ENCODE peak calls at places on chromosomes 6 and 20, in four cellular contexts. One of them, this sample, is unnamed.

GRCh38 chr6:32610897-32611296 is 21.2 kb upstream of the HLA-DRB1 start:
- DNase-seq in IMR-90: no peak
- DNase-seq in fibroblast of the aortic adventitia: no peak
- DNase-seq in psoas muscle: no peak
- DNase-seq in this sample: no peak

GRCh38 chr6:15946701-15947390 is 182.0 kb upstream of the MYLIP start:
- DNase-seq in IMR-90: no peak
- DNase-seq in fibroblast of the aortic adventitia: no peak
- DNase-seq in psoas muscle: no peak
- DNase-seq in this sample: no peak

GRCh38 chr6:131159578-131159977 is 24.3 kb downstream of the AKAP7 start:
- DNase-seq in IMR-90: peak
- DNase-seq in fibroblast of the aortic adventitia: peak
- DNase-seq in psoas muscle: no peak
- DNase-seq in this sample: no peak

GRCh38 chr20:59010321-59010994 is 3.4 kb upstream of the CTSZ start:
- DNase-seq in IMR-90: no peak
- DNase-seq in fibroblast of the aortic adventitia: no peak
- DNase-seq in psoas muscle: peak
- DNase-seq in this sample: no peak

GRCh38 chr6:43924222-43924702 is 154.3 kb downstream of the VEGFA start:
- DNase-seq in IMR-90: peak
- DNase-seq in fibroblast of the aortic adventitia: no peak
- DNase-seq in psoas muscle: no peak
- DNase-seq in this sample: peak

GRCh38 chr6:150142657-150143501 is at the start of gene PPP1R14C:
- DNase-seq in IMR-90: no peak
- DNase-seq in fibroblast of the aortic adventitia: no peak
- DNase-seq in psoas muscle: peak
- DNase-seq in this sample: peak

GRCh38 chr6:34676140-34676539 is 20.4 kb downstream of the ILRUN start:
- DNase-seq in IMR-90: no peak
- DNase-seq in fibroblast of the aortic adventitia: no peak
- DNase-seq in psoas muscle: no peak
- DNase-seq in this sample: no peak

GRCh38 chr20:59864726-59865125 is 68.7 kb downstream of the SYCP2 start:
- DNase-seq in IMR-90: no peak
- DNase-seq in fibroblast of the aortic adventitia: no peak
- DNase-seq in psoas muscle: no peak
- DNase-seq in this sample: no peak

GRCh38 chr20:61839912-61840441 is 225.7 kb downstream of the TAF4 start:
- DNase-seq in IMR-90: no peak
- DNase-seq in fibroblast of the aortic adventitia: no peak
- DNase-seq in psoas muscle: peak
- DNase-seq in this sample: no peak

GRCh38 chr6:37485259-37485658 is 14.4 kb downstream of the CCDC167 start:
- DNase-seq in IMR-90: no peak
- DNase-seq in fibroblast of the aortic adventitia: no peak
- DNase-seq in psoas muscle: no peak
- DNase-seq in this sample: no peak

GRCh38 chr6:90413867-90414266 is 117.2 kb upstream of the BACH2 start:
- DNase-seq in IMR-90: peak
- DNase-seq in fibroblast of the aortic adventitia: peak
- DNase-seq in psoas muscle: no peak
- DNase-seq in this sample: peak

GRCh38 chr6:37269105-37269504 is 11.2 kb upstream of the TMEM217 start:
- DNase-seq in IMR-90: no peak
- DNase-seq in fibroblast of the aortic adventitia: no peak
- DNase-seq in psoas muscle: no peak
- DNase-seq in this sample: no peak

GRCh38 chr20:15836634-15837033 is 736.6 kb downstream of the KIF16B start:
- DNase-seq in IMR-90: no peak
- DNase-seq in fibroblast of the aortic adventitia: no peak
- DNase-seq in psoas muscle: no peak
- DNase-seq in this sample: no peak

GRCh38 chr20:45445805-45446562 is 23.6 kb upstream of the WFDC2 start:
- DNase-seq in IMR-90: no peak
- DNase-seq in fibroblast of the aortic adventitia: peak
- DNase-seq in psoas muscle: no peak
- DNase-seq in this sample: no peak

GRCh38 chr6:21121737-21122136 is 471.8 kb upstream of the SOX4 start:
- DNase-seq in IMR-90: no peak
- DNase-seq in fibroblast of the aortic adventitia: no peak
- DNase-seq in psoas muscle: no peak
- DNase-seq in this sample: peak

GRCh38 chr20:38181207-38181693 is 16.2 kb upstream of the TGM2 start:
- DNase-seq in IMR-90: no peak
- DNase-seq in fibroblast of the aortic adventitia: no peak
- DNase-seq in psoas muscle: no peak
- DNase-seq in this sample: no peak

GRCh38 chr20:44348168-44348659 is 7.3 kb upstream of the HNF4A start:
- DNase-seq in IMR-90: no peak
- DNase-seq in fibroblast of the aortic adventitia: no peak
- DNase-seq in psoas muscle: no peak
- DNase-seq in this sample: no peak

GRCh38 chr6:116111552-116112528 is 11.2 kb downstream of the NT5DC1 start:
- DNase-seq in IMR-90: peak
- DNase-seq in fibroblast of the aortic adventitia: peak
- DNase-seq in psoas muscle: no peak
- DNase-seq in this sample: peak

GRCh38 chr6:90365565-90366219 is 69.0 kb upstream of the BACH2 start:
- DNase-seq in IMR-90: no peak
- DNase-seq in fibroblast of the aortic adventitia: no peak
- DNase-seq in psoas muscle: no peak
- DNase-seq in this sample: no peak

GRCh38 chr20:40698281-40698680 is 9.2 kb upstream of the MAFB start:
- DNase-seq in IMR-90: no peak
- DNase-seq in fibroblast of the aortic adventitia: no peak
- DNase-seq in psoas muscle: no peak
- DNase-seq in this sample: no peak

GRCh38 chr6:42453649-42454427 is 2.1 kb upstream of the TRERF1 start:
- DNase-seq in IMR-90: peak
- DNase-seq in fibroblast of the aortic adventitia: peak
- DNase-seq in psoas muscle: peak
- DNase-seq in this sample: no peak

GRCh38 chr6:55198708-55199107 is 24.4 kb downstream of the HCRTR2 start:
- DNase-seq in IMR-90: no peak
- DNase-seq in fibroblast of the aortic adventitia: no peak
- DNase-seq in psoas muscle: no peak
- DNase-seq in this sample: no peak
- H3K4me3 ChIP-seq in IMR-90: no peak
- H3K4me3 ChIP-seq in fibroblast of the aortic adventitia: no peak
- H3K4me3 ChIP-seq in psoas muscle: no peak
- H3K4me3 ChIP-seq in this sample: no peak

GRCh38 chr6:27593200-27593818 is 120.4 kb upstream of the ZNF184 start:
- DNase-seq in IMR-90: no peak
- DNase-seq in fibroblast of the aortic adventitia: no peak
- DNase-seq in psoas muscle: no peak
- DNase-seq in this sample: no peak

GRCh38 chr6:27593861-27594260 is 121.0 kb upstream of the ZNF184 start:
- DNase-seq in IMR-90: no peak
- DNase-seq in fibroblast of the aortic adventitia: no peak
- DNase-seq in psoas muscle: no peak
- DNase-seq in this sample: no peak

GRCh38 chr6:27592481-27593199 is 119.7 kb upstream of the ZNF184 start:
- DNase-seq in IMR-90: peak
- DNase-seq in fibroblast of the aortic adventitia: peak
- DNase-seq in psoas muscle: no peak
- DNase-seq in this sample: peak

GRCh38 chr6:27591660-27592059 is 118.8 kb upstream of the ZNF184 start:
- DNase-seq in IMR-90: peak
- DNase-seq in fibroblast of the aortic adventitia: peak
- DNase-seq in psoas muscle: no peak
- DNase-seq in this sample: peak

DNA sequence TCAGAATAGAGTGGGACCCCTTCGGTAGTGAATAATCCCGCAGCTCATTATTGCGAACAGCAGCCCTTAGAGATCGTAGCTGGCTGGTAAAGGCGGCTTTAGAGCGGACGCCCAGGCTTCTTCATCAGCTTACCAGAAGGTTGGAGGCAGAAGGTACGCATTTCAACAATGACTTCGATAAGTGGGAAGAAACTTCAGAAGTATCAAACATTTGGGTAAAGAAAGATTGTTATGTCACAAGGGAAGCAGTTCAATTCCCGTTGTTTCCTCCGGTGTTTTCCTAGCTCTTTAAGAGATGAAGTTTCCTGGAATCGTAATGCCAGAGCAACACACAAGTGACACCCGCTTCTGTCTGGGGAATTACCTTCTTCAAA is 119.2 kb upstream of the ZNF184 start:
- DNase-seq in IMR-90: no peak
- DNase-seq in fibroblast of the aortic adventitia: peak
- DNase-seq in psoas muscle: no peak
- DNase-seq in this sample: no peak
- H3K4me3 ChIP-seq in IMR-90: peak
- H3K4me3 ChIP-seq in fibroblast of the aortic adventitia: peak
- H3K4me3 ChIP-seq in psoas muscle: peak
- H3K4me3 ChIP-seq in this sample: no peak

DNA sequence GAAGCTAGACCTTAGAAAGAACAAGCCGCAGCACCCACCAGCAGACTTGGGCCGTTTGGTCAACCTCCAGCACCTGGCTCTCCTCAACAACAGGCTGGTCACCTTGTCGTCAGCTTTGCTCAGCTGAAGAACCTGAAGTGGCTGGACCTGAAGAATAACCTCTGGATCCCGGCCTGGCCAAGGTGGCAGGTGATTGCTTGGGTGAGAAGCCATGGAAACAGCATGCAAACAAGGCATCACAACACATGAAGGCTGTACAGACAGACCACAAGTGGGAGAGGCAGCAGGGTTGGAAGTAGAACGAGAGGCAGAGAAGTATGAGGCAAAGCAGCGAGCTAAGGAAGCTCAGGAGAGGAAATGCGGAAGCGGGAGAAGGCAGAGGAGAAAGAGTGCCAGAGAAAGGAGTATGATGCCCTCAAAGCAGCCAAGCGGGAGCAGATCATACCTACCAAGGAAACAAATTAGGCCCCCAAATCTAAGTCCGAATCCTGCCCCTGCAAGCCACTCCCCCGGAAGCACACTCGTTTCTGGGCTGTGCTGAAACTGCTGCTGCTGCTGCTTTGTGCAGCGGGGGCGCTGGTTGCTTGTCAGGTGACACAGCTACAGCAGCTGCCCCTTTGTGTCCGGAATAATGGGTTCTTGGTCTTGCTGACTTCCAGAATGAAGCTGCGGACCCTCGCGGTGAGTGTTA is 121.6 kb upstream of the LGSN start:
- DNase-seq in IMR-90: no peak
- DNase-seq in fibroblast of the aortic adventitia: no peak
- DNase-seq in psoas muscle: no peak
- DNase-seq in this sample: no peak
- H3K4me3 ChIP-seq in IMR-90: no peak
- H3K4me3 ChIP-seq in fibroblast of the aortic adventitia: no peak
- H3K4me3 ChIP-seq in psoas muscle: no peak
- H3K4me3 ChIP-seq in this sample: no peak

GRCh38 chr6:10696655-10697054 is 1.9 kb downstream of the PAK1IP1 start:
- DNase-seq in IMR-90: no peak
- DNase-seq in fibroblast of the aortic adventitia: no peak
- DNase-seq in psoas muscle: no peak
- DNase-seq in this sample: no peak
- H3K4me3 ChIP-seq in IMR-90: no peak
- H3K4me3 ChIP-seq in fibroblast of the aortic adventitia: no peak
- H3K4me3 ChIP-seq in psoas muscle: no peak
- H3K4me3 ChIP-seq in this sample: no peak

GRCh38 chr6:73329201-73329600 is 24.9 kb downstream of the DPPA5 start:
- DNase-seq in IMR-90: no peak
- DNase-seq in fibroblast of the aortic adventitia: no peak
- DNase-seq in psoas muscle: no peak
- DNase-seq in this sample: no peak
- H3K4me3 ChIP-seq in IMR-90: no peak
- H3K4me3 ChIP-seq in fibroblast of the aortic adventitia: no peak
- H3K4me3 ChIP-seq in psoas muscle: no peak
- H3K4me3 ChIP-seq in this sample: no peak

GRCh38 chr6:30954631-30955366 is 14.0 kb downstream of the MUCL3 start:
- DNase-seq in IMR-90: no peak
- DNase-seq in fibroblast of the aortic adventitia: no peak
- DNase-seq in psoas muscle: peak
- DNase-seq in this sample: no peak
- H3K4me3 ChIP-seq in IMR-90: no peak
- H3K4me3 ChIP-seq in fibroblast of the aortic adventitia: no peak
- H3K4me3 ChIP-seq in psoas muscle: peak
- H3K4me3 ChIP-seq in this sample: no peak

GRCh38 chr20:62861732-62862336 is at the start of gene TCFL5:
- DNase-seq in IMR-90: peak
- DNase-seq in fibroblast of the aortic adventitia: peak
- DNase-seq in psoas muscle: peak
- DNase-seq in this sample: peak
- H3K4me3 ChIP-seq in IMR-90: peak
- H3K4me3 ChIP-seq in fibroblast of the aortic adventitia: peak
- H3K4me3 ChIP-seq in psoas muscle: peak
- H3K4me3 ChIP-seq in this sample: peak

GRCh38 chr6:30960907-30961673 is 20.3 kb downstream of the MUCL3 start:
- DNase-seq in IMR-90: peak
- DNase-seq in fibroblast of the aortic adventitia: peak
- DNase-seq in psoas muscle: no peak
- DNase-seq in this sample: no peak
- H3K4me3 ChIP-seq in IMR-90: no peak
- H3K4me3 ChIP-seq in fibroblast of the aortic adventitia: no peak
- H3K4me3 ChIP-seq in psoas muscle: no peak
- H3K4me3 ChIP-seq in this sample: no peak

GRCh38 chr6:16973545-16974386 is 128.1 kb upstream of the STMND1 start:
- DNase-seq in IMR-90: no peak
- DNase-seq in fibroblast of the aortic adventitia: no peak
- DNase-seq in psoas muscle: no peak
- DNase-seq in this sample: no peak

GRCh38 chr6:16966821-16967817 is 134.7 kb upstream of the STMND1 start:
- DNase-seq in IMR-90: no peak
- DNase-seq in fibroblast of the aortic adventitia: no peak
- DNase-seq in psoas muscle: no peak
- DNase-seq in this sample: no peak

GRCh38 chr6:16972535-16972934 is 129.3 kb upstream of the STMND1 start:
- DNase-seq in IMR-90: no peak
- DNase-seq in fibroblast of the aortic adventitia: no peak
- DNase-seq in psoas muscle: no peak
- DNase-seq in this sample: no peak

GRCh38 chr6:16973071-16973470 is 128.8 kb upstream of the STMND1 start:
- DNase-seq in IMR-90: no peak
- DNase-seq in fibroblast of the aortic adventitia: no peak
- DNase-seq in psoas muscle: no peak
- DNase-seq in this sample: no peak

GRCh38 chr6:16969699-16970695 is 131.9 kb upstream of the STMND1 start:
- DNase-seq in IMR-90: no peak
- DNase-seq in fibroblast of the aortic adventitia: peak
- DNase-seq in psoas muscle: no peak
- DNase-seq in this sample: no peak
- H3K4me3 ChIP-seq in IMR-90: no peak
- H3K4me3 ChIP-seq in fibroblast of the aortic adventitia: no peak
- H3K4me3 ChIP-seq in psoas muscle: no peak
- H3K4me3 ChIP-seq in this sample: no peak